ENCODE peak calls at places on chromosomes 11 and 22, in four cellular contexts. A is A549, B is HepG2, R is K562. G is an unnamed sample.

GRCh38 chr22:28034145-28034759 is 115.2 kb upstream of the PITPNB start:
- DNase-seq in A (no peak), B (no peak), R (no peak), G (no peak)

GRCh38 chr11:9753031-9753430 is 89.2 kb downstream of the SWAP70 start:
- DNase-seq in A (no peak), R (no peak), B (peak; percentile 32), G (no peak)

GRCh38 chr11:36164522-36165250 is 124.5 kb downstream of the COMMD9 start:
- DNase-seq in R (no peak), B (no peak), A (no peak), G (no peak)

GRCh38 chr11:119975561-119976152 is 162.3 kb downstream of the TRIM29 start:
- DNase-seq in B (no peak), A (no peak), R (no peak), G (peak; percentile 75)

GRCh38 chr22:29313126-29314071 is 2.1 kb downstream of the RASL10A start:
- DNase-seq in B (no peak), R (peak; percentile 48), A (peak; percentile 70), G (peak; percentile 79)

GRCh38 chr11:114162719-114163123 is 103.2 kb downstream of the ZBTB16 start:
- DNase-seq in A (peak; percentile 57), R (no peak), B (no peak), G (no peak)

GRCh38 chr11:92388380-92388779 is 163.8 kb downstream of the FAT3 start:
- DNase-seq in R (peak; percentile 24), B (no peak), A (no peak), G (no peak)

GRCh38 chr11:75374646-75375045 is 23.2 kb upstream of the ARRB1 start:
- DNase-seq in A (no peak), R (no peak), B (no peak), G (no peak)

GRCh38 chr11:45285931-45286632 is at the start of gene SYT13:
- DNase-seq in R (no peak), B (no peak), A (peak; percentile 30), G (peak; percentile 89)

GRCh38 chr11:66289548-66290331 is 797 bp upstream of the YIF1A start:
- DNase-seq in B (no peak), A (no peak), R (peak; percentile 82), G (peak; percentile 90)

GRCh38 chr22:20466659-20467379 is 28.8 kb downstream of the KLHL22 start:
- DNase-seq in R (no peak), A (no peak), B (no peak), G (no peak)

GRCh38 chr22:43953988-43954771 is 1.1 kb upstream of the SAMM50 start:
- DNase-seq in A (no peak), B (no peak), R (no peak), G (no peak)

GRCh38 chr22:28917747-28918543 is 34.6 kb downstream of the ZNRF3 start:
- DNase-seq in A (peak; percentile 31), R (no peak), B (peak; percentile 86), G (no peak)

GRCh38 chr22:48577014-48577690 is 1250.5 kb downstream of the BRD1 start:
- DNase-seq in R (no peak), B (no peak), A (no peak), G (peak; percentile 32)

GRCh38 chr11:115623021-115623451 is 118.8 kb upstream of the CADM1 start:
- DNase-seq in A (peak; percentile 23), B (peak; percentile 15), R (no peak), G (no peak)

GRCh38 chr22:29751139-29751538 is 15.7 kb downstream of the ZMAT5 start:
- DNase-seq in R (no peak), A (no peak), B (peak; percentile 45), G (no peak)

GRCh38 chr22:43398246-43398645 is 13.6 kb upstream of the MPPED1 start:
- DNase-seq in B (peak; percentile 51), R (no peak), A (no peak), G (no peak)

GRCh38 chr11:74462009-74462408 is 5.3 kb downstream of the KCNE3 start:
- DNase-seq in R (peak; percentile 60), B (peak; percentile 66), A (no peak), G (peak; percentile 30)

GRCh38 chr22:42927966-42928365 is 70.9 kb upstream of the ARFGAP3 start:
- DNase-seq in A (no peak), B (no peak), R (no peak), G (no peak)

GRCh38 chr11:123577081-123577598 is 77.3 kb downstream of the SCN3B start:
- DNase-seq in A (peak; percentile 44), R (peak; percentile 84), B (peak; percentile 16), G (peak; percentile 92)

GRCh38 chr11:122637538-122637937 is 18.0 kb upstream of the UBASH3B start:
- DNase-seq in B (no peak), R (no peak), A (no peak), G (no peak)

GRCh38 chr11:133945087-133945974 is 11.4 kb downstream of the IGSF9B start:
- DNase-seq in R (no peak), B (no peak), A (no peak), G (no peak)

GRCh38 chr22:39148727-39149535 is 3.5 kb downstream of the CBX7 start:
- DNase-seq in A (no peak), B (no peak), R (peak; percentile 58), G (peak; percentile 69)

GRCh38 chr22:29702931-29703594 is 16.7 kb upstream of the CABP7 start:
- DNase-seq in B (no peak), R (no peak), A (no peak), G (no peak)

GRCh38 chr22:37483050-37483449 is 3.1 kb downstream of the MFNG start:
- DNase-seq in A (no peak), B (no peak), R (no peak), G (no peak)

GRCh38 chr22:37485714-37486223 is 415 bp downstream of the MFNG start:
- DNase-seq in A (no peak), B (no peak), R (no peak), G (no peak)

GRCh38 chr22:37483594-37484114 is 2.5 kb downstream of the MFNG start:
- DNase-seq in R (no peak), B (peak; percentile 11), A (no peak), G (no peak)

GRCh38 chr22:37485006-37485713 is 1.0 kb downstream of the MFNG start:
- DNase-seq in B (no peak), R (no peak), A (no peak), G (no peak)

DNA sequence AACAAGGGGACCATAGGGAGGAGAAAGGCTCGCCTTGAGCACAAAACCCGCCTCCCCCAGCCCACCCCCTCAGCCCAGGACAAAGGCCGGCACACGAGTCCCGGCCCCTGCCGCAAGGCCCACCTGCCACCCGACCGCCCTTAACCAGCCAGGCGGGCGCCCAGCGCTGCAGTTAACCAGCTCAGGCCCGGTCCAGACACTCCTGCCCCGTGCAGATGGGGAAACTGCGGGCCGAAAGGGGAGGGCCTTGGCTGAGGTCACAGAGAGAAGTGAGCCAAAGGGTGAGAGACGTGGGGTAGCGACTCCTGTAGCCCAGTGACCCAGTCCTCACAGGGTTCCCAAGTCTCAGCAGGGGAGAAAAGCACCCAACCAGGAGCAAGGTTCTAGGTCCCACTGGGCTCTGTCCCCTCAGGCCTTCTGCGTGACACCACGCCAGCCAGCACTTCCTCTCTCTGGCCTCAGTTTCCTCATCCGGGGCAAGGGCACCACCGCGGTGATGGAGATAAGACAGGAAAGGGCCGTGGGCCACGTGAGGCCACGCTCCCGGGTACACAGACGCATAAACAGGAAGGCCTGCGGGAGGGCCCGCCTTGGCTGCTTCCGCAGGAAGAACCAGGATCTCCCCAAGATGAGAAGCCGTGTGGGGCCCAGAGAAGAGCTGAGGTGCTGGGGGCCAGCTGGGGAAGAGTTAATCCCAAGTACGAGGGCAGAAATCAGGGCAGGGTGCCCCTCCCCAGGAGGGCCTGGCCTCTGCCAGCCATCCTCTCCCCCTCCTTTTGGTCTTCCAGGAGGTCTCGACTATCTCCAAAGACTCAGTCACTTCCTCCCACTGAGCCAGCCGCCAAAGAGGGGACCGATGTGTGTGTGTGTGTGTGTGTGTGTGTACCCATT is 1.8 kb downstream of the MFNG start:
- DNase-seq in A (no peak), R (no peak), B (no peak), G (no peak)
- TF ChIP-seq HMGXB4 in A (no peak), R (no peak), B (no peak), G (no peak)

DNA sequence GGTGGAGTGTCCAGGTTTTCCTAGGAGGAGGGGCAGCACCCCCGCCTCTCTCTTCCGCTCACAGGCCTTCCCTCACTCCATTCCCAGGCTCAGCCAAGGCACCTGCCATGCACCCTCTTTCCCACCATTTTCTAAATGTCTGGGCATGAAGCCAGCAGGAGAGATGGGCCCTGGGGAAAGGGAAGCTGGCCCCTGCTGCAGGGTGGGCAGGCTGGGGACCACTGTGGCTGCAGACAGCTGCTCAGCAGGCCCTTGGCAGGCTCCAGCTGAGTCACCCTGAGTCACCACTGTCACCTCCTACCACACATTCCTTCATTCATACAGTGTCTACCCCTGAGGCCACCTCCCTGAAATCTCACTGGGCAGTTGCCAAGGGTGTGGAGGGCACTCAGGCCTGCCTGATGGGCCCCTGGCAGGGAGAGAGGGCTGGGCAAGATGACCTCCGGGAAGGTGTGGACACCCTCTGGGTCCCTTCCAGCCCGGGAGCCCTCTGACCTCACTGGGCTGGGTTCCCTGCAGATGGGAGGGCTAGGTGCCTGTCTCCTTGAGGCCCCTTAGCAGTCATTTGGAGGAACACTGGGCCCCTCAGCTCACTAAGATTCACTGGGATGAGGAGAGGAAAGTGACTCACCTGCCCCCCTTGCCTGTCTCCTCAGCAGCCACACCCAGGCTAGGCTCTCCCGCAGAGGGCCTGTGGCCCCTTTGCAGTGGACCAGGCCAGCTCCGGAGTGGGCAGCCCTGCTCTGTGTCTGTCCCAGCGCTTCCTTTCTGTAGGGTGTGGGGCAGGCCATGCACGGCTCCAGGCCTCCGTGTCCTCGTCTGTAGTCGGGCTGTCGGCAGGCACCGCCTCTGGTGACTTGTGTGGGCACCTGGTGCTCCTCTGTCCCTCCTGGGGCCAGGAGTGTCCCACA is 7.8 kb downstream of the MYEOV start:
- DNase-seq in R (peak; percentile 66), A (peak; percentile 96), B (peak; percentile 60), G (no peak)
- TF ChIP-seq HMGXB4 in R (no peak), A (peak; percentile 35), B (no peak), G (no peak)

DNA sequence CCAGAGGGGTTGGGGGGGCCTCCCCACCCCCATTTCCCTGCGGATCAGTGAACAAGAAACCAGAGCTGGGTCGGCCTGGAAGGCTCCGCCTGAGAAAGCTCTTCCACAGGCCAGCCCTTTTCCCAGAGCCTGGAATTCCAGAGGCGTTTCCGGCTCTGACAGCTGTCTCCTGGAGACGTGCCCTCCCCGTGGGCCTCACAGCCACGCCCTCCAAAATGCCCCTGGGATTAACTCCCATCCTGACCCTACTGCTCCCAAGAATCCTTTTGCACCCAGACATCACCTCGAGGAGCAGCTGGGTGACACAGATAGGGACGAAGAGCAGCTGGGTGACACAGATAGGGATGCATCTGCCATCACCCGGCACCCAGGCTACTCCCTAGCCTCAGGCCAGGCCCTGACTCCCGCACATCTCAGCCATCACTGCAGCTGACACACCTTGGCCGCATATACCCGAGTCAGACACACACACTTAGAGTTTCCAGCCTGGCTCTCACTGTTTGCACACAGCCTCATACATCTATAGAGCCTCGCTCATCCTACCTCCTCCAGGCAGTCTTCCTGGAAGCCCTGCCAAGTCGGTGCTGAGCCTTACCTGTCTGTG is 7.6 kb upstream of the CDC42EP1 start:
- DNase-seq in B (no peak), R (peak; percentile 89), A (no peak), G (peak; percentile 67)
- TF ChIP-seq HMGXB4 in B (no peak), R (no peak), A (no peak), G (no peak)

GRCh38 chr22:37887610-37888378 is 18.3 kb upstream of the MICALL1 start:
- DNase-seq in B (no peak), R (no peak), A (peak; percentile 36), G (no peak)
- TF ChIP-seq HMGXB4 in B (no peak), R (no peak), A (no peak), G (no peak)